ENCODE peak calls at places on chromosomes 12 and 14, in four cellular contexts. B is coronary artery; U is CD8-positive, alpha-beta T cell; C is Peyer's patch. I is an unnamed sample.

GRCh38 chr12:24057920-24058476 is 108.5 kb upstream of the SOX5 start:
- DNase-seq in B (no peak), U (no peak), C (no peak), I (no peak)

GRCh38 chr12:9256758-9257405 is 48.7 kb upstream of the PZP start:
- DNase-seq in B (no peak), U (no peak), C (no peak), I (no peak)

GRCh38 chr12:19273482-19274330 is 144.2 kb downstream of the PLEKHA5 start:
- DNase-seq in B (no peak), U (peak; percentile 65), C (peak; percentile 49), I (peak; percentile 95)

GRCh38 chr14:89899917-89900680 is 54.4 kb downstream of the EFCAB11 start:
- DNase-seq in B (no peak), U (peak; percentile 13), C (no peak), I (peak; percentile 45)

GRCh38 chr12:109864916-109865315 is 15.4 kb downstream of the GLTP start:
- DNase-seq in B (no peak), U (no peak), C (no peak), I (no peak)

GRCh38 chr12:101877816-101878811 is 734 bp downstream of the DRAM1 start:
- DNase-seq in B (peak; percentile 80), U (no peak), C (peak; percentile 37), I (no peak)

GRCh38 chr14:92928258-92928629 is 5.3 kb downstream of the CHGA start:
- DNase-seq in B (no peak), U (no peak), C (no peak), I (no peak)

GRCh38 chr12:65962921-65963883 is 138.9 kb downstream of the HMGA2 start:
- DNase-seq in B (no peak), U (no peak), C (no peak), I (no peak)

GRCh38 chr12:91414147-91414546 is 231.5 kb upstream of the DCN start:
- DNase-seq in B (no peak), U (no peak), C (no peak), I (no peak)

GRCh38 chr12:1660304-1661187 is 30.3 kb upstream of the ADIPOR2 start:
- DNase-seq in B (no peak), U (peak; percentile 59), C (peak; percentile 47), I (peak; percentile 63)

GRCh38 chr14:68779761-68780323 is 13.0 kb downstream of the ZFP36L1 start:
- DNase-seq in B (peak; percentile 77), U (peak; percentile 65), C (no peak), I (peak; percentile 98)

GRCh38 chr12:16349132-16349463 is 1.7 kb downstream of the MGST1 start:
- DNase-seq in B (peak; percentile 78), U (no peak), C (no peak), I (peak; percentile 98)

GRCh38 chr12:117035287-117035686 is 63.9 kb downstream of the TESC start:
- DNase-seq in B (no peak), U (no peak), C (no peak), I (no peak)

GRCh38 chr14:51616724-51617409 is 34.8 kb upstream of the FRMD6 start:
- DNase-seq in B (no peak), U (no peak), C (no peak), I (peak; percentile 90)

GRCh38 chr14:61438860-61439765 is 117.7 kb downstream of the PRKCH start:
- DNase-seq in B (no peak), U (peak; percentile 54), C (no peak), I (peak; percentile 30)

GRCh38 chr14:57066887-57067513 is 201.7 kb downstream of the EXOC5 start:
- DNase-seq in B (no peak), U (no peak), C (no peak), I (peak; percentile 16)

GRCh38 chr12:114680498-114681148 is 3.4 kb downstream of the TBX3 start:
- DNase-seq in B (no peak), U (no peak), C (no peak), I (no peak)

GRCh38 chr14:100747021-100747586 is 20.4 kb downstream of the DLK1 start:
- DNase-seq in B (peak; percentile 68), U (no peak), C (no peak), I (peak; percentile 99)

GRCh38 chr12:124233846-124234620 is 60.9 kb upstream of the RFLNA start:
- DNase-seq in B (no peak), U (no peak), C (no peak), I (no peak)

GRCh38 chr14:24387014-24387355 is 11.8 kb upstream of the NYNRIN start:
- DNase-seq in B (no peak), U (no peak), C (no peak), I (no peak)

GRCh38 chr12:89417246-89417977 is 65.1 kb upstream of the DUSP6 start:
- DNase-seq in B (no peak), U (no peak), C (no peak), I (peak; percentile 42)

GRCh38 chr14:99058542-99058941 is 213.5 kb downstream of the BCL11B start:
- DNase-seq in B (peak; percentile 40), U (no peak), C (no peak), I (no peak)

GRCh38 chr14:23351681-23352505 is 794 bp downstream of the SLC22A17 start:
- DNase-seq in B (peak; percentile 72), U (no peak), C (no peak), I (no peak)

GRCh38 chr14:51735851-51736250 is 84.1 kb downstream of the FRMD6 start:
- DNase-seq in B (no peak), U (no peak), C (no peak), I (no peak)

GRCh38 chr12:110281549-110282342 is 699 bp downstream of the ATP2A2 start:
- DNase-seq in B (peak; percentile 80), U (peak; percentile 38), C (peak; percentile 37), I (peak; percentile 65)

GRCh38 chr14:66650491-66650911 is 142.6 kb downstream of the GPHN start:
- DNase-seq in B (no peak), U (no peak), C (no peak), I (no peak)

GRCh38 chr12:27667540-27667939 is 28.7 kb upstream of the REP15 start:
- DNase-seq in B (peak; percentile 77), U (no peak), C (no peak), I (peak; percentile 97)

GRCh38 chr14:94397899-94398479 is 9.6 kb upstream of the SERPINA1 start:
- DNase-seq in B (no peak), U (no peak), C (no peak), I (no peak)

GRCh38 chr14:99982449-99983250 is 82.6 kb upstream of the EVL start:
- DNase-seq in B (no peak), U (peak; percentile 65), C (no peak), I (peak; percentile 75)

I was measured in fibroblast of mammary gland.